ENCODE peak calls at places on chromosome 19, in ten cellular contexts. F is kidney glomerular epithelial cell; T is cardiac muscle cell; S is HT1080; O is activated T-helper 1 cell treated with anti-CD3 and anti-CD28 coated beads, Interleukin-2, amount 50 U/mL, for 16 hours; A is stimulated activated CD4-positive, alpha-beta T cell treated with anti-CD3 and anti-CD28 coated beads, Interleukin-2, amount 100 ng/mL, for 24 hours; Y is SK-N-SH; B is Peyer's patch; W is A549; E is effector CD4-positive, alpha-beta T cell. C is an unnamed sample.

GRCh38 chr19:33426621-33427475 is 53.3 kb downstream of the CEBPG start:
- DNase-seq in A (no peak), F (no peak), E (no peak), W (no peak), B (no peak), O (no peak), Y (no peak), S (no peak), T (no peak), C (no peak)

GRCh38 chr19:8731428-8732169 is 10.2 kb downstream of the OR2Z1 start:
- DNase-seq in T (no peak), S (no peak), Y (no peak), W (no peak), E (no peak), A (no peak), B (no peak), F (no peak), O (no peak), C (no peak)

GRCh38 chr19:46345157-46345556 is 1.7 kb upstream of the PPP5C start:
- DNase-seq in F (no peak), T (no peak), Y (no peak), S (no peak), A (no peak), E (no peak), B (no peak), O (no peak), W (no peak), C (no peak)

GRCh38 chr19:8302734-8303133 is 5.4 kb downstream of the CD320 start:
- DNase-seq in S (no peak), A (peak), T (no peak), W (no peak), E (no peak), Y (no peak), F (no peak), B (peak), O (no peak), C (no peak)

GRCh38 chr19:46813570-46814358 is 25.4 kb upstream of the SLC1A5 start:
- DNase-seq in W (peak), E (no peak), S (peak), A (no peak), B (no peak), F (no peak), Y (no peak), T (peak), O (no peak), C (no peak)

GRCh38 chr19:33780746-33781145 is 15.9 kb upstream of the KCTD15 start:
- DNase-seq in B (no peak), Y (no peak), W (no peak), S (no peak), A (no peak), E (no peak), F (no peak), O (no peak), T (peak), C (no peak)

GRCh38 chr19:2546128-2547032 is 70.5 kb downstream of the GADD45B start:
- DNase-seq in A (no peak), E (no peak), Y (no peak), B (peak), W (no peak), O (no peak), S (no peak), F (no peak), T (peak), C (no peak)

GRCh38 chr19:49591731-49592485 is 926 bp downstream of the PRR12 start:
- DNase-seq in O (no peak), E (peak), S (peak), A (peak), Y (peak), B (peak), T (peak), W (peak), F (no peak), C (peak)

GRCh38 chr19:40238775-40239174 is 12.3 kb upstream of the CCNP start:
- DNase-seq in B (no peak), A (no peak), Y (no peak), T (no peak), S (no peak), F (no peak), W (no peak), E (no peak), O (no peak), C (no peak)

GRCh38 chr19:28971011-28971410 is 241.9 kb downstream of the UQCRFS1 start:
- DNase-seq in B (no peak), O (no peak), F (no peak), E (no peak), S (no peak), A (no peak), Y (no peak), W (no peak), T (peak), C (no peak)

GRCh38 chr19:16208064-16208759 is 10.5 kb downstream of the AP1M1 start:
- DNase-seq in S (no peak), B (no peak), E (no peak), F (no peak), T (no peak), A (no peak), Y (no peak), O (no peak), W (no peak), C (no peak)

GRCh38 chr19:48400018-48400742 is 6.7 kb downstream of the GRIN2D start:
- DNase-seq in A (no peak), S (peak), O (no peak), W (peak), Y (peak), T (peak), E (peak), F (no peak), B (peak), C (peak)

GRCh38 chr19:5364674-5365073 is 24.1 kb upstream of the PTPRS start:
- DNase-seq in O (no peak), B (no peak), W (no peak), A (no peak), T (no peak), S (no peak), E (no peak), F (no peak), Y (peak), C (no peak)

GRCh38 chr19:40941481-40942219 is 49.4 kb upstream of the CYP2B6 start:
- DNase-seq in E (no peak), O (no peak), W (no peak), A (no peak), S (no peak), T (no peak), Y (no peak), F (no peak), B (no peak), C (no peak)

GRCh38 chr19:6324757-6325156 is 8.7 kb downstream of the ACER1 start:
- DNase-seq in S (no peak), O (no peak), F (no peak), Y (no peak), A (no peak), E (no peak), W (no peak), B (no peak), T (no peak), C (no peak)

GRCh38 chr19:1913781-1914577 is 8.8 kb downstream of the ADAT3 start:
- DNase-seq in S (no peak), F (no peak), O (no peak), A (no peak), T (no peak), E (no peak), Y (no peak), W (no peak), B (no peak), C (no peak)

GRCh38 chr19:43639507-43640423 is at the start of gene CADM4:
- DNase-seq in B (no peak), O (peak), F (no peak), E (peak), W (no peak), Y (peak), S (no peak), T (no peak), A (peak), C (no peak)

GRCh38 chr19:48230555-48231129 is 25.1 kb downstream of the CARD8 start:
- DNase-seq in E (no peak), B (no peak), T (no peak), O (no peak), W (no peak), Y (no peak), A (no peak), F (no peak), S (no peak), C (no peak)

GRCh38 chr19:31451686-31452325 is 102.6 kb upstream of the TSHZ3 start:
- DNase-seq in Y (no peak), E (no peak), F (no peak), O (no peak), S (peak), W (no peak), B (no peak), T (peak), A (no peak), C (no peak)

GRCh38 chr19:51467864-51468544 is 9.8 kb upstream of the SIGLEC8 start:
- DNase-seq in B (no peak), Y (no peak), F (no peak), A (no peak), W (no peak), O (no peak), T (no peak), S (no peak), E (no peak), C (no peak)

GRCh38 chr19:39297931-39298634 is 1.9 kb downstream of the IFNL1 start:
- DNase-seq in F (no peak), B (peak), T (no peak), E (peak), A (peak), S (no peak), W (no peak), Y (no peak), O (peak), C (no peak)

GRCh38 chr19:39413269-39413902 is 917 bp downstream of the PLEKHG2 start:
- DNase-seq in O (no peak), Y (peak), A (no peak), W (peak), F (no peak), E (peak), T (peak), B (peak), S (no peak), C (no peak)

GRCh38 chr19:12126707-12127106 is 13.4 kb downstream of the ZNF20 start:
- DNase-seq in E (no peak), T (peak), W (no peak), O (no peak), S (no peak), B (no peak), Y (peak), F (no peak), A (no peak), C (peak)

C was measured in COLO829.